ENCODE peak calls at places on chromosomes 1 and 21, in ten cellular contexts. B, H, C, W, P, F, J, E, V and S are unnamed samples.

GRCh38 chr1:26043765-26044164 is 2.2 kb downstream of the SLC30A2 start:
- DNase-seq in B (no peak), H (no peak), C (no peak), W (no peak), P (no peak), F (no peak), J (no peak), E (no peak), V (no peak), S (no peak)

GRCh38 chr1:211632808-211633522 is 42.5 kb downstream of the NEK2 start:
- DNase-seq in B (no peak), H (peak; percentile 91), C (no peak), W (no peak), P (peak; percentile 43), F (no peak), J (no peak), E (peak; percentile 88), V (peak; percentile 84), S (no peak)

GRCh38 chr1:3771108-3772026 is 1.2 kb upstream of the SMIM1 start:
- DNase-seq in B (no peak), H (no peak), C (no peak), W (no peak), P (no peak), F (no peak), J (no peak), E (no peak), V (no peak), S (no peak)

GRCh38 chr1:93878501-93878888 is 511 bp downstream of the DNTTIP2 start:
- DNase-seq in B (no peak), H (peak; percentile 36), C (peak; percentile 49), W (peak; percentile 62), P (no peak), F (no peak), J (peak; percentile 49), E (peak; percentile 18), V (peak; percentile 26), S (peak; percentile 8)

GRCh38 chr1:171999756-172000155 is 158.5 kb downstream of the DNM3 start:
- DNase-seq in B (no peak), H (no peak), C (no peak), W (no peak), P (no peak), F (no peak), J (no peak), E (no peak), V (peak; percentile 91), S (no peak)

GRCh38 chr1:18965206-18966173 is 9.0 kb upstream of the IFFO2 start:
- DNase-seq in B (no peak), H (peak; percentile 81), C (no peak), W (no peak), P (no peak), F (no peak), J (peak; percentile 12), E (peak; percentile 34), V (peak; percentile 80), S (no peak)

GRCh38 chr21:46551636-46552241 is 53.1 kb downstream of the S100B start:
- DNase-seq in B (no peak), H (no peak), C (no peak), W (peak; percentile 16), P (no peak), F (peak; percentile 63), J (peak; percentile 44), E (no peak), V (no peak), S (no peak)

GRCh38 chr1:183699643-183700160 is 46.6 kb upstream of the APOBEC4 start:
- DNase-seq in B (no peak), H (peak; percentile 83), C (no peak), W (no peak), P (no peak), F (no peak), J (no peak), E (peak; percentile 45), V (peak; percentile 42), S (no peak)

GRCh38 chr1:97192872-97193572 is 471.4 kb downstream of the PTBP2 start:
- DNase-seq in B (no peak), H (peak; percentile 80), C (no peak), W (no peak), P (no peak), F (no peak), J (no peak), E (peak; percentile 95), V (peak; percentile 89), S (no peak)

GRCh38 chr1:30109853-30110252 is 613.5 kb downstream of the MATN1 start:
- DNase-seq in B (no peak), H (no peak), C (no peak), W (no peak), P (no peak), F (no peak), J (no peak), E (peak; percentile 62), V (peak; percentile 43), S (no peak)

GRCh38 chr1:161763522-161764098 is 2.5 kb upstream of the ATF6 start:
- DNase-seq in B (peak; percentile 6), H (peak; percentile 12), C (peak; percentile 20), W (peak; percentile 41), P (peak; percentile 46), F (peak; percentile 37), J (peak; percentile 35), E (no peak), V (no peak), S (no peak)

GRCh38 chr1:31703431-31704260 is at the start of gene COL16A1:
- DNase-seq in B (peak; percentile 72), H (peak; percentile 72), C (no peak), W (no peak), P (no peak), F (no peak), J (no peak), E (peak; percentile 81), V (peak; percentile 80), S (peak; percentile 35)

GRCh38 chr1:65429806-65430205 is 9.3 kb downstream of the LEPR start:
- DNase-seq in B (no peak), H (peak; percentile 92), C (no peak), W (no peak), P (no peak), F (no peak), J (no peak), E (peak; percentile 91), V (peak; percentile 92), S (no peak)

GRCh38 chr1:99728494-99729235 is 37.8 kb downstream of the FRRS1 start:
- DNase-seq in B (no peak), H (peak; percentile 46), C (no peak), W (no peak), P (peak; percentile 61), F (no peak), J (no peak), E (peak; percentile 61), V (peak; percentile 24), S (peak; percentile 36)

GRCh38 chr1:52263153-52263910 is 102.7 kb downstream of the CC2D1B start:
- DNase-seq in B (peak; percentile 9), H (no peak), C (no peak), W (no peak), P (no peak), F (no peak), J (no peak), E (no peak), V (no peak), S (no peak)

GRCh38 chr1:119090250-119090649 is 50.2 kb downstream of the WARS2 start:
- DNase-seq in B (no peak), H (no peak), C (no peak), W (no peak), P (no peak), F (no peak), J (no peak), E (no peak), V (no peak), S (no peak)

GRCh38 chr1:30779294-30780071 is 21.9 kb upstream of the LAPTM5 start:
- DNase-seq in B (peak; percentile 57), H (peak; percentile 79), C (peak; percentile 95), W (peak; percentile 85), P (peak; percentile 94), F (peak; percentile 99), J (peak; percentile 93), E (peak; percentile 79), V (peak; percentile 55), S (peak; percentile 95)

GRCh38 chr21:38787461-38788274 is 18.1 kb upstream of the ETS2 start:
- DNase-seq in B (no peak), H (peak; percentile 77), C (no peak), W (no peak), P (peak; percentile 57), F (no peak), J (no peak), E (no peak), V (peak; percentile 31), S (no peak)

GRCh38 chr1:218809625-218810024 is 364.1 kb upstream of the LYPLAL1 start:
- DNase-seq in B (no peak), H (peak; percentile 26), C (no peak), W (no peak), P (no peak), F (no peak), J (no peak), E (peak; percentile 64), V (no peak), S (no peak)